ENCODE peak calls at places on chromosomes 4 and X, in eight cellular contexts. One of them, this sample, is unnamed.

GRCh38 chr4:7434766-7435150 is at the start of gene PSAPL1:
- DNase-seq in ELF-1: peak; percentile 79
- DNase-seq in SHP77 treated with DMSO at 0.1 percent for 48 hours: no peak
- DNase-seq in fibroblast of lung: peak; percentile 33
- DNase-seq in mucosa of gallbladder: peak; percentile 66
- DNase-seq in central memory CD4-positive, alpha-beta T cell: no peak
- DNase-seq in GM12864: no peak
- DNase-seq in NCI-H2107: no peak
- DNase-seq in this sample: peak; percentile 68

GRCh38 chr4:26073886-26074560 is 160.0 kb downstream of the SMIM20 start:
- DNase-seq in SHP77 treated with DMSO at 0.1 percent for 48 hours: no peak
- DNase-seq in ELF-1: no peak
- DNase-seq in central memory CD4-positive, alpha-beta T cell: no peak
- DNase-seq in NCI-H2107: no peak
- DNase-seq in mucosa of gallbladder: no peak
- DNase-seq in fibroblast of lung: no peak
- DNase-seq in GM12864: no peak
- DNase-seq in this sample: no peak

GRCh38 chr4:41294445-41295062 is 37.8 kb downstream of the UCHL1 start:
- DNase-seq in mucosa of gallbladder: no peak
- DNase-seq in SHP77 treated with DMSO at 0.1 percent for 48 hours: no peak
- DNase-seq in fibroblast of lung: no peak
- DNase-seq in GM12864: no peak
- DNase-seq in NCI-H2107: no peak
- DNase-seq in ELF-1: peak; percentile 22
- DNase-seq in central memory CD4-positive, alpha-beta T cell: no peak
- DNase-seq in this sample: no peak

GRCh38 chr4:147965056-147965455 is 233.2 kb downstream of the ARHGAP10 start:
- DNase-seq in ELF-1: no peak
- DNase-seq in GM12864: no peak
- DNase-seq in NCI-H2107: no peak
- DNase-seq in fibroblast of lung: no peak
- DNase-seq in central memory CD4-positive, alpha-beta T cell: no peak
- DNase-seq in SHP77 treated with DMSO at 0.1 percent for 48 hours: no peak
- DNase-seq in mucosa of gallbladder: no peak
- DNase-seq in this sample: no peak

GRCh38 chr4:41346306-41347061 is 89.8 kb downstream of the UCHL1 start:
- DNase-seq in GM12864: no peak
- DNase-seq in ELF-1: no peak
- DNase-seq in fibroblast of lung: no peak
- DNase-seq in mucosa of gallbladder: no peak
- DNase-seq in SHP77 treated with DMSO at 0.1 percent for 48 hours: no peak
- DNase-seq in NCI-H2107: no peak
- DNase-seq in central memory CD4-positive, alpha-beta T cell: no peak
- DNase-seq in this sample: no peak

GRCh38 chr4:55311792-55312490 is 34.1 kb upstream of the SRD5A3 start:
- DNase-seq in fibroblast of lung: no peak
- DNase-seq in central memory CD4-positive, alpha-beta T cell: no peak
- DNase-seq in NCI-H2107: no peak
- DNase-seq in SHP77 treated with DMSO at 0.1 percent for 48 hours: no peak
- DNase-seq in mucosa of gallbladder: no peak
- DNase-seq in GM12864: no peak
- DNase-seq in ELF-1: no peak
- DNase-seq in this sample: no peak

GRCh38 chrX:45851434-45851991 is 650.8 kb upstream of the DIPK2B start:
- DNase-seq in ELF-1: peak; percentile 91
- DNase-seq in SHP77 treated with DMSO at 0.1 percent for 48 hours: no peak
- DNase-seq in mucosa of gallbladder: no peak
- DNase-seq in central memory CD4-positive, alpha-beta T cell: peak; percentile 33
- DNase-seq in GM12864: no peak
- DNase-seq in fibroblast of lung: peak; percentile 20
- DNase-seq in NCI-H2107: no peak
- DNase-seq in this sample: peak; percentile 11

GRCh38 chrX:109590176-109590575 is 34.8 kb downstream of the KCNE5 start:
- DNase-seq in ELF-1: peak; percentile 56
- DNase-seq in mucosa of gallbladder: no peak
- DNase-seq in central memory CD4-positive, alpha-beta T cell: no peak
- DNase-seq in fibroblast of lung: no peak
- DNase-seq in SHP77 treated with DMSO at 0.1 percent for 48 hours: no peak
- DNase-seq in NCI-H2107: no peak
- DNase-seq in GM12864: no peak
- DNase-seq in this sample: no peak

GRCh38 chrX:68929332-68930150 is 100.7 kb downstream of the EFNB1 start:
- DNase-seq in GM12864: no peak
- DNase-seq in mucosa of gallbladder: peak; percentile 36
- DNase-seq in fibroblast of lung: peak; percentile 86
- DNase-seq in NCI-H2107: no peak
- DNase-seq in central memory CD4-positive, alpha-beta T cell: no peak
- DNase-seq in SHP77 treated with DMSO at 0.1 percent for 48 hours: no peak
- DNase-seq in ELF-1: no peak
- DNase-seq in this sample: no peak

GRCh38 chr4:38132140-38132673 is 172.0 kb downstream of the PTTG2 start:
- DNase-seq in GM12864: peak; percentile 99
- DNase-seq in fibroblast of lung: peak; percentile 99
- DNase-seq in mucosa of gallbladder: peak; percentile 75
- DNase-seq in NCI-H2107: no peak
- DNase-seq in SHP77 treated with DMSO at 0.1 percent for 48 hours: no peak
- DNase-seq in ELF-1: peak; percentile 92
- DNase-seq in central memory CD4-positive, alpha-beta T cell: peak; percentile 77
- DNase-seq in this sample: no peak

GRCh38 chr4:84420608-84421007 is 78.5 kb downstream of the NKX6-1 start:
- DNase-seq in mucosa of gallbladder: no peak
- DNase-seq in central memory CD4-positive, alpha-beta T cell: no peak
- DNase-seq in GM12864: no peak
- DNase-seq in SHP77 treated with DMSO at 0.1 percent for 48 hours: no peak
- DNase-seq in ELF-1: no peak
- DNase-seq in NCI-H2107: no peak
- DNase-seq in fibroblast of lung: no peak
- DNase-seq in this sample: no peak

GRCh38 chrX:153744210-153745066 is 19.6 kb upstream of the PLXNB3 start:
- DNase-seq in NCI-H2107: no peak
- DNase-seq in ELF-1: peak; percentile 82
- DNase-seq in fibroblast of lung: no peak
- DNase-seq in SHP77 treated with DMSO at 0.1 percent for 48 hours: no peak
- DNase-seq in GM12864: no peak
- DNase-seq in central memory CD4-positive, alpha-beta T cell: no peak
- DNase-seq in mucosa of gallbladder: no peak
- DNase-seq in this sample: no peak

GRCh38 chr4:51890760-51891159 is 47.8 kb downstream of the DCUN1D4 start:
- DNase-seq in central memory CD4-positive, alpha-beta T cell: no peak
- DNase-seq in ELF-1: no peak
- DNase-seq in mucosa of gallbladder: no peak
- DNase-seq in fibroblast of lung: no peak
- DNase-seq in SHP77 treated with DMSO at 0.1 percent for 48 hours: no peak
- DNase-seq in NCI-H2107: no peak
- DNase-seq in GM12864: no peak
- DNase-seq in this sample: no peak

GRCh38 chr4:87498446-87498900 is 30.7 kb downstream of the SPARCL1 start:
- DNase-seq in SHP77 treated with DMSO at 0.1 percent for 48 hours: no peak
- DNase-seq in ELF-1: no peak
- DNase-seq in fibroblast of lung: peak; percentile 43
- DNase-seq in mucosa of gallbladder: no peak
- DNase-seq in NCI-H2107: no peak
- DNase-seq in central memory CD4-positive, alpha-beta T cell: no peak
- DNase-seq in GM12864: no peak
- DNase-seq in this sample: no peak

This sample was measured in HuH-7.5.